ENCODE peak calls at places on chromosomes 16 and 17, in four cellular contexts. L, O, V and N are unnamed samples. For H3K4me1 and H3K79me2, the result is how much of the 10 kb centered on the place peaks cover.

GRCh38 chr17:5203178-5203907 is 11.7 kb upstream of the ZNF594 start:
- DNase-seq in O (no peak), V (no peak), L (no peak), N (no peak)

GRCh38 chr17:64492481-64493109 is 4.3 kb downstream of the POLG2 start:
- DNase-seq in O (no peak), L (peak), V (no peak), N (peak)

GRCh38 chr17:50260501-50260911 is 13.8 kb upstream of the TMEM92 start:
- DNase-seq in L (no peak), O (no peak), V (no peak), N (no peak)

GRCh38 chr16:48076455-48077012 is 79.3 kb downstream of the ABCC12 start:
- DNase-seq in V (no peak), L (peak), O (no peak), N (no peak)

GRCh38 chr17:77323413-77324171 is 182.8 kb downstream of the SEC14L1 start:
- DNase-seq in V (no peak), L (peak), O (no peak), N (peak)

GRCh38 chr17:226108-226772 is 44.8 kb upstream of the DOC2B start:
- DNase-seq in O (no peak), V (no peak), L (no peak), N (no peak)

GRCh38 chr17:34979650-34980352 is 511 bp upstream of the LIG3 start:
- DNase-seq in O (peak), L (no peak), V (no peak), N (peak)

GRCh38 chr16:7577588-7577987 is 244.9 kb downstream of the RBFOX1 start:
- DNase-seq in O (no peak), L (no peak), V (no peak), N (no peak)

GRCh38 chr16:74723224-74723623 is 22.6 kb upstream of the MLKL start:
- DNase-seq in V (no peak), O (no peak), L (no peak), N (no peak)

GRCh38 chr17:338442-339192 is 14.0 kb downstream of the RPH3AL start:
- DNase-seq in L (no peak), V (no peak), O (no peak), N (no peak)

GRCh38 chr17:43564080-43564594 is 18.0 kb upstream of the ETV4 start:
- DNase-seq in V (no peak), L (peak), O (no peak), N (no peak)

GRCh38 chr16:30949655-30950515 is 1.0 kb downstream of the ORAI3 start:
- DNase-seq in L (peak), V (peak), O (peak), N (peak)

GRCh38 chr16:57801098-57801855 is 1.0 kb downstream of the KIFC3 start:
- DNase-seq in L (peak), O (peak), V (peak), N (no peak)

GRCh38 chr17:1561420-1562177 is 993 bp downstream of the PITPNA start:
- DNase-seq in L (peak), O (no peak), V (peak), N (peak)

GRCh38 chr16:88303890-88304819 is 78.6 kb upstream of the ZNF469 start:
- DNase-seq in O (peak), V (peak), L (peak), N (no peak)

GRCh38 chr16:4911831-4912422 is 25.0 kb downstream of the PPL start:
- DNase-seq in L (no peak), V (peak), O (no peak), N (no peak)

GRCh38 chr17:19299214-19299747 is 62.1 kb downstream of the EPN2 start:
- DNase-seq in V (no peak), L (no peak), O (no peak), N (no peak)
- H3K4me1 ChIP-seq in V (under half), L (under half), O (under half), N (under half)

DNA sequence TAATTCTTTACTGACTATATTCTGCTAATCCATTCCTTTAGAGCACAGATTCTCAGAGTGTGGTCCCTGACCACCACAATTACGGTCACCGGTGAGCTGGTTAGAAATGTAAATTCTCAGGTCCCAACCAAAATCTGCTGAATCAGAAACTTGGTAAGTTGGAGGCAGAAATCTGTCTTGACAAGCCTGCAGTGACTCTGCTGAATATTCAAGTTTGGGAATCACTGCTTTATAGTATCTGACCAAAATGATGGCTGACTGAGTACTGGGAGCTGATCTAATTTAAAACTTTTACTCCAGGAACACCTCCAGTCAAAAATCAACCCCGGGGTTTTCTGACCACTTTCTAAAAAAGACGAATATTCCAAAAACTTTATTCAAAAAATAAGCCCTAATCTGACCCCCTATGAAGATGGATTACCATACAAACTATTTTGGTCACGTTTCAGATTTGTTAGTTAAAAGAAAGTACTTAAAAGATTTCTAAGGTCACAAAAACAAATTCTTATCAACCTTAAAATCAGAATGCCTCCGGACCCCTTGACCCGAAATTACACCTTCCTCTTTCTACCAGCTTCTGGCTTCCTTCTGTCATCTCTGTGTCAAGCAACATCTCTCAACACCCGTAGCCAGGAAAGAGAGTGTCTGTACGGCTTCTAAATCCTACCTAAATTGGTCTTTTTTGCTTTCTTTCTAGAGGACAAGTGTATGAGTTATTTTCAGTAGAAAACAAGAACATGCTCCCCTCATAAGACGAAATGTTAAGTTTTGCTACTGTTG is 38.6 kb downstream of the CREBBP start:
- DNase-seq in L (no peak), O (no peak), V (peak), N (peak)
- H3K79me2 ChIP-seq in L (half or more), O (under half), V (half or more), N (half or more)

GRCh38 chr16:49130397-49130796 is 151.2 kb downstream of the CBLN1 start:
- DNase-seq in O (no peak), L (no peak), V (no peak), N (no peak)

GRCh38 chr16:49128740-49129139 is 152.9 kb downstream of the CBLN1 start:
- DNase-seq in V (no peak), O (no peak), L (no peak), N (no peak)

GRCh38 chr16:49127103-49127502 is 154.5 kb downstream of the CBLN1 start:
- DNase-seq in O (peak), V (no peak), L (peak), N (peak)

DNA sequence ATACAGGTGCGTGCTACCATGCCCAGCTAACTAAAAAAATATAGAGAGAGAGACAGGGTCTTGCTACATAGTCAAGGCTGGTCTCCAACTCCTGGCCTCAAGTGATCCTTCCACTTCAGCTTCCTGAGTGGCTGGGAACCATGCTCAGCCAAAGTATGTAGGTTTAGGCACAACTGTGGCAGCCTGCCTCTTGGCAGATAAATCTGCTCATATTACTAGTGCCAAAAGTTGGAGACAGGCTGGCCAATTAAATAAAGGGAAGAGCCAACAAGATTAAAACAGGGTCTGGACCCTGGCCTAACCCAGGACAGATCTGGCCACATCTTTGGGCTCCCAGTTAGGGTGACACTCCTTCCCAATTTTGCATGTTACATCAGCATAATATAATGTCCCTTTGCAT is 151.7 kb downstream of the CBLN1 start:
- DNase-seq in V (no peak), O (no peak), L (no peak), N (no peak)
- H3K4me1 ChIP-seq in V (under half), O (under half), L (under half), N (under half)

DNA sequence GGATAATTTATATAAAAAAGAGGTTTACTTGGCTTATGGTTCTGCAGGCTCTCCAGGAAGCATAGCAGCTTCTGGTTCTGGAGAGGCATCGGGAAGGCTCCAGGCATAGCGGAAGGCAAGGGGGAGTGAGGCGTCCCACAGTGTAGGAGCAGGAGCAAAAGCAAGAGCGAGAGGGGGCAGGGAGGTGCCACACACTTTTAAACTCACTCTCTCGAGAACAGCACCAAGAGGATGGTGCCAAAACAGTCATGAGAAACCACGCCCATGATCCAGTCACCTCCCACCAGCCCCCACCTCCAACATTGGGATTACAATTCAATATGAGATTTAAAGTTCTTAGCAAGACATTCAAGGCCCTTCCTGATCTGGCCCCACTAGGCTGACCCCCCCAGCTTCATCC is 50.0 kb upstream of the LGALS9 start:
- DNase-seq in L (no peak), V (no peak), O (no peak), N (no peak)
- H3K79me2 ChIP-seq in L (under half), V (under half), O (under half), N (under half)

DNA sequence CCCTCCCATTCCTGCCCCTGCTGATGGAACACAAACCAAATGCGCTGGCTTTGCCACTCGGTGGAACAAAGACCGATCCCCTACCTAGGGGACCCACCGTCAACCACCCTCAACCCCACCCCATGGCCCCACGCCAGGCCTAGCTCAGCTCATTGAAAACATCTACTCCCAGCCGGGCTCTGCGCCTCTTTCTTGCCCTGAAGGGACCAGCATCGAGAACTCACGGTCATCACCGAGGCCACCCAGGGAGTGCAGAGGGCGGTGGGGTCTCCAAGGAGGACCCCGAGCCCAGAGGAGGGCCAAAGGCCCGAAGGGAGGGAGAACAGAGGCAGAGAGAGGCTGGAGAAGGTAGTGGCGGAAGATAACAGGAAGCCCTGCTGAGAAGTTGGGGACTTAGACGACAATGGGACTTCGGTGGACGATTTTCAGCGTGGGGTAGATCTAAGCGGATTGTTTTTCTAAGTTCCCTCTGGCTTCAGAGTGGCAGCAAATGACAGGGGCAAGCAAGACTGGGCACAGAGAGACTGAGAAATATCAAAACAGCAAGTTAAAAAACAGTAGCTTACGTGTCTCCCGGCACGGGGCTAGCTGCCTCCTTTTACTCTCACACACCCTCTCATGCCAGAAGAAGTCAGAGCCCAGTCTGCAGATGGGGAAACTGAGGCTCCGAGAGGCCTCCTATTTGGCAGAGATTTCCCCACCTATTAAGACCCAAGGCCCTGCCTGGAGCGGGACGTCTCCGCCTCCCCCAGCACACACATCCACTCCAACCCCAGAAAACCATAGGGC is 1.1 kb downstream of the CARHSP1 start:
- DNase-seq in L (no peak), V (no peak), O (peak), N (peak)
- H3K4me1 ChIP-seq in L (under half), V (under half), O (under half), N (half or more)

DNA sequence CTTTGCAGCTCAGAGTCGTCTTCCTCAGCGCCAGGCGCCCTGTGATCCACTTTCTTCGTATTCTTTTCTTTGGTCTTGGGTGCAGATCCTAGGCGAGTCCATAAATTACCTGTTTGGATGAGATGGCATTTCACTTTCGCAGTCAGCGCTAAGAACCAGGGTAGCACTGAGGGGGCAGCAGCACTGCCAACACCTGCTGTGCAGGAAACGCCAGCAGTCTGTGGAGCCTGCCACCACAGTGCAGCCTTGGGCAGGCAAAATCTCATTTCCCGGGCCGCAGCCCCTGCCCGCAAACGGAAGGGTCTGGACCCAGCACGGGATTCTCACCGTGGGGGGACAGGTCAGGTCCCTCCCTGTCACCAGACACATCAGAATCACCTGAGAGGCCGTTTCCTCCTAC is 12.2 kb upstream of the ITGAE start:
- DNase-seq in L (no peak), O (no peak), V (no peak), N (no peak)
- H3K79me2 ChIP-seq in L (under half), O (under half), V (under half), N (under half)

GRCh38 chr16:82957212-82957611 is 330.4 kb downstream of the CDH13 start:
- DNase-seq in V (no peak), O (no peak), L (no peak), N (no peak)

GRCh38 chr16:82954224-82954929 is 327.6 kb downstream of the CDH13 start:
- DNase-seq in L (no peak), V (no peak), O (no peak), N (no peak)

GRCh38 chr16:82960923-82961322 is 334.2 kb downstream of the CDH13 start:
- DNase-seq in V (no peak), L (no peak), O (no peak), N (no peak)

DNA sequence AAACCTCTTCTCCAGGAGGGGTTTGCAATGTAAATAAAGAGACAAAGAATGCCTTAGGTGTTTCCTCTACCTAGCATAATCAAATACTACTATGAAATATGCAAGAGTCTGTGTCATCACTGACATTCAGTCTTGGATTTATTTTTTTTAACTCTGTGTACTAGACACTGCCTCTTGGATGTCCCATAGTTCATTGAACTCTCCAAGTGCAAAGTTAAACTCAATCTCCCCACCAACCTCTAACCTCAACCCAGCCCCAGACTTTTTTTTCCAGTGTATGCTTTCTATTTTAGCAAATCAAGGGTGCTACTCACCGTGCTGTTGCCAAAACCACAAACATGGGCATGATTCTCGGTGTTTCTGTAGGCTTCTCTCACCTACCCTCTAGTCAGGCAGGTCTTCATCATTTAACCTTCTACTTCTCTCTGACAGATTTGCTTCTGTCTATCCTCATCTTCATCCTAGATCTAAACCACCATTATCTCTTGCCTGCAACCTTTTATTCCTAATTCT is 329.1 kb downstream of the CDH13 start:
- DNase-seq in L (no peak), O (no peak), V (no peak), N (no peak)
- H3K4me1 ChIP-seq in L (under half), O (under half), V (under half), N (under half)